ENCODE peak calls at places on chromosomes 13 and 19, in four cellular contexts. X, V, D and Q are unnamed samples.
A peak's percentile ranks its signal among the peaks of the same experiment; 100 is the strongest.

GRCh38 chr13:76293346-76293745 is 592.9 kb downstream of the KCTD12 start:
- DNase-seq in V (no peak), D (peak; percentile 75), X (no peak), Q (no peak)

GRCh38 chr19:41860419-41861097 is 503 bp downstream of the RPS19 start:
- DNase-seq in D (no peak), X (no peak), V (no peak), Q (no peak)

GRCh38 chr13:79522583-79522982 is 41.6 kb downstream of the NDFIP2 start:
- DNase-seq in X (no peak), V (no peak), D (peak; percentile 64), Q (no peak)

GRCh38 chr19:44810555-44811447 is 1.9 kb downstream of the BCAM start:
- DNase-seq in X (no peak), V (no peak), D (no peak), Q (no peak)

GRCh38 chr19:46863818-46864629 is 3.2 kb downstream of the ARHGAP35 start:
- DNase-seq in V (peak; percentile 66), D (peak; percentile 61), X (peak; percentile 65), Q (peak; percentile 87)

GRCh38 chr19:32749361-32749760 is 29.8 kb downstream of the TDRD12 start:
- DNase-seq in X (no peak), V (no peak), D (no peak), Q (no peak)

GRCh38 chr13:25179810-25180437 is 7.8 kb upstream of the AMER2 start:
- DNase-seq in X (peak; percentile 34), V (no peak), D (no peak), Q (no peak)

GRCh38 chr19:17902701-17903100 is 30.1 kb upstream of the CCDC124 start:
- DNase-seq in D (peak; percentile 50), X (no peak), V (no peak), Q (no peak)

GRCh38 chr13:110944121-110944967 is 29.5 kb upstream of the ANKRD10 start:
- DNase-seq in D (peak; percentile 69), X (no peak), V (peak; percentile 57), Q (peak; percentile 65)

GRCh38 chr19:42433503-42434260 is 6.5 kb upstream of the LIPE start:
- DNase-seq in V (peak; percentile 78), D (peak; percentile 14), X (peak; percentile 90), Q (peak; percentile 82)

GRCh38 chr13:111958612-111959395 is 108.1 kb upstream of the SOX1 start:
- DNase-seq in V (peak; percentile 4), X (no peak), D (no peak), Q (no peak)

GRCh38 chr13:109880371-109881346 is 94.3 kb upstream of the IRS2 start:
- DNase-seq in X (no peak), D (no peak), V (no peak), Q (no peak)

GRCh38 chr19:10151521-10151920 is 31.8 kb upstream of the EIF3G start:
- DNase-seq in X (no peak), V (no peak), D (no peak), Q (no peak)

GRCh38 chr13:98022210-98022609 is 68.7 kb downstream of the IPO5 start:
- DNase-seq in X (no peak), D (peak; percentile 93), V (no peak), Q (peak; percentile 50)

GRCh38 chr13:91544723-91545122 is 146.3 kb downstream of the GPC5 start:
- DNase-seq in D (no peak), X (no peak), V (peak; percentile 65), Q (peak; percentile 57)

DNA sequence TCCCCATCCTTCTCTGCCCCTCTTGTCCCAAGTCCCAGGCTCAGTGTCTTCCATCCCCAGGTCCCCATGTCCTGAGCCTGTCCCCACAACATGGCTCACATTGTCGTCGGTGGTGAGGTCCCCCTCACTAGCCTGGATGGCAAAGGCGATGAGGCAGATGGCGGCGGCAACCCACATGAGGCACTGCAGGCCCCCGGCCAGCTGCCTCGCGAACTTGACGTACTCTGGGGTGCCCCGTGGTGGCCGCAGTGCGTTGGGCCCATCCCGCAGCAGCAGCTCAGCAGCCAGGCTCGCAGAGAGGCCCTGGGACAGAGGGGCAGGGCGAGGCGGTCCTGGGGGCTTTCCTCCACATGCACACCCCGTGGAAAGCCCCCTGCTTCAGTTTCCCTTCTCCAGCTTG is 1.1 kb downstream of the ATP4A start:
- DNase-seq in D (no peak), V (no peak), X (no peak), Q (no peak)
- H3K23ac ChIP-seq in D (no peak overlapping the region), V (no peak overlapping the region), X (no peak overlapping the region), Q (no peak overlapping the region)

GRCh38 chr13:28830580-28830979 is 10.4 kb downstream of the MTUS2 start:
- DNase-seq in V (no peak), X (no peak), D (no peak), Q (peak; percentile 18)
- H3K56ac ChIP-seq in V (no peak overlapping the region), X (no peak overlapping the region), D (no peak overlapping the region), Q (no peak overlapping the region)

GRCh38 chr19:58513213-58513693 is 1.5 kb upstream of the SLC27A5 start:
- DNase-seq in D (no peak), V (no peak), X (no peak), Q (no peak)

GRCh38 chr19:58511353-58512208 is at the start of gene SLC27A5:
- DNase-seq in D (no peak), V (no peak), X (no peak), Q (no peak)

GRCh38 chr19:58514564-58515020 is 2.8 kb upstream of the SLC27A5 start:
- DNase-seq in X (no peak), V (no peak), D (no peak), Q (no peak)

GRCh38 chr19:58515259-58515658 is 3.5 kb upstream of the SLC27A5 start:
- DNase-seq in V (no peak), D (no peak), X (no peak), Q (no peak)

GRCh38 chr19:58513694-58514563 is 2.1 kb upstream of the SLC27A5 start:
- DNase-seq in V (peak; percentile 95), X (peak; percentile 97), D (peak; percentile 68), Q (peak; percentile 96)
- H4K5ac ChIP-seq in V (no peak overlapping the region), X (peak overlapping the region; percentile 75), D (no peak overlapping the region), Q (peak overlapping the region; percentile 1)

GRCh38 chr13:95117092-95117491 is 184.2 kb downstream of the ABCC4 start:
- DNase-seq in D (no peak), X (no peak), V (no peak), Q (no peak)
- H3K23ac ChIP-seq in D (no peak overlapping the region), X (no peak overlapping the region), V (no peak overlapping the region), Q (no peak overlapping the region)

GRCh38 chr13:83876546-83876945 is 5.7 kb downstream of the SLITRK1 start:
- DNase-seq in D (no peak), X (no peak), V (no peak), Q (no peak)
- H3K56ac ChIP-seq in D (no peak overlapping the region), X (no peak overlapping the region), V (no peak overlapping the region), Q (no peak overlapping the region)